ENCODE peak calls at places on chromosome 9, in eight cellular contexts. P, R, U, S, E, W, D and C are unnamed samples.

GRCh38 chr9:38432922-38433510 is 8.8 kb upstream of the IGFBPL1 start:
- DNase-seq in E (no peak), W (no peak), R (peak; percentile 14), U (peak; percentile 49), P (no peak), S (no peak), D (peak; percentile 18), C (no peak)

GRCh38 chr9:133968966-133969617 is 23.0 kb downstream of the VAV2 start:
- DNase-seq in E (peak; percentile 67), W (no peak), S (no peak), R (no peak), U (no peak), D (no peak), P (no peak), C (no peak)

GRCh38 chr9:111959468-111959941 is 62.9 kb downstream of the UGCG start:
- DNase-seq in U (peak; percentile 99), R (no peak), P (peak; percentile 39), E (no peak), S (no peak), D (peak; percentile 8), W (no peak), C (no peak)

GRCh38 chr9:119218293-119218692 is 150.9 kb downstream of the BRINP1 start:
- DNase-seq in E (no peak), P (no peak), U (no peak), S (no peak), D (no peak), W (no peak), R (no peak), C (no peak)

GRCh38 chr9:125103770-125104169 is 39.6 kb downstream of the SCAI start:
- DNase-seq in S (no peak), U (no peak), R (no peak), E (no peak), W (no peak), P (no peak), D (no peak), C (no peak)

GRCh38 chr9:133161542-133161950 is 2.2 kb downstream of the GBGT1 start:
- DNase-seq in S (no peak), E (peak; percentile 51), D (no peak), W (no peak), R (no peak), U (no peak), P (no peak), C (no peak)

GRCh38 chr9:137067860-137068538 is 2.4 kb downstream of the SAPCD2 start:
- DNase-seq in P (peak; percentile 81), U (peak; percentile 77), D (peak; percentile 78), W (peak; percentile 74), E (peak; percentile 95), R (peak; percentile 80), S (peak; percentile 67), C (peak; percentile 89)

GRCh38 chr9:88747768-88748167 is 212.8 kb downstream of the NXNL2 start:
- DNase-seq in P (no peak), D (peak; percentile 67), R (no peak), U (peak; percentile 99), S (peak; percentile 53), W (no peak), E (peak; percentile 8), C (no peak)

GRCh38 chr9:78898239-78898638 is 601.3 kb downstream of the PSAT1 start:
- DNase-seq in U (no peak), P (no peak), S (no peak), W (no peak), D (no peak), E (no peak), R (no peak), C (no peak)

GRCh38 chr9:112705773-112706427 is 12.0 kb downstream of the INIP start:
- DNase-seq in P (peak; percentile 22), E (no peak), S (no peak), D (peak; percentile 69), R (peak; percentile 20), U (peak; percentile 53), W (no peak), C (no peak)

GRCh38 chr9:136983167-136983566 is 374 bp downstream of the LCNL1 start:
- DNase-seq in W (no peak), D (no peak), R (no peak), S (no peak), P (no peak), U (no peak), E (no peak), C (no peak)

GRCh38 chr9:136695435-136695895 is 8.2 kb upstream of the AGPAT2 start:
- DNase-seq in D (no peak), P (peak; percentile 95), U (no peak), S (no peak), E (no peak), W (no peak), R (no peak), C (no peak)

GRCh38 chr9:2859776-2860379 is 16.0 kb upstream of the PUM3 start:
- DNase-seq in W (peak; percentile 50), P (peak; percentile 33), S (peak; percentile 40), E (no peak), U (peak; percentile 65), R (peak; percentile 76), D (peak; percentile 82), C (peak; percentile 44)

GRCh38 chr9:3968891-3969290 is 331.0 kb downstream of the GLIS3 start:
- DNase-seq in W (no peak), P (no peak), S (no peak), E (no peak), D (no peak), R (no peak), U (peak; percentile 51), C (no peak)

GRCh38 chr9:26754494-26755188 is 138.0 kb downstream of the CAAP1 start:
- DNase-seq in E (no peak), W (no peak), D (no peak), R (no peak), S (no peak), U (no peak), P (no peak), C (no peak)

GRCh38 chr9:121989010-121989409 is 104.1 kb downstream of the TTLL11 start:
- DNase-seq in R (no peak), W (no peak), D (no peak), U (no peak), P (no peak), E (no peak), S (no peak), C (no peak)

GRCh38 chr9:71797266-71797665 is 29.0 kb upstream of the CEMIP2 start:
- DNase-seq in D (no peak), E (no peak), R (no peak), U (no peak), S (no peak), W (no peak), P (no peak), C (no peak)

GRCh38 chr9:95620296-95620695 is 103.5 kb upstream of the PTCH1 start:
- DNase-seq in R (no peak), D (no peak), P (no peak), W (no peak), E (no peak), U (no peak), S (no peak), C (no peak)

GRCh38 chr9:131410051-131410491 is 16.2 kb downstream of the PRRC2B start:
- DNase-seq in W (no peak), P (no peak), R (no peak), S (no peak), D (no peak), E (no peak), U (peak; percentile 84), C (no peak)

GRCh38 chr9:21904776-21905175 is 89.4 kb downstream of the CDKN2A start:
- DNase-seq in U (peak; percentile 28), E (no peak), S (no peak), P (no peak), W (no peak), D (no peak), R (no peak), C (no peak)

GRCh38 chr9:11163843-11164242 is 551.0 kb upstream of the PTPRD start:
- DNase-seq in R (no peak), P (no peak), D (no peak), W (no peak), U (no peak), E (no peak), S (no peak), C (no peak)

GRCh38 chr9:75814667-75815066 is 75.8 kb upstream of the PCSK5 start:
- DNase-seq in S (no peak), D (no peak), P (no peak), E (no peak), R (no peak), W (no peak), U (no peak), C (no peak)

GRCh38 chr9:79611091-79611614 is 39.4 kb downstream of the TLE4 start:
- DNase-seq in P (no peak), D (peak; percentile 28), W (no peak), S (peak; percentile 12), E (no peak), R (no peak), U (peak; percentile 88), C (no peak)

GRCh38 chr9:34085581-34086500 is 37.2 kb upstream of the UBAP2 start:
- DNase-seq in R (no peak), P (no peak), D (no peak), U (peak; percentile 14), S (no peak), W (no peak), E (peak; percentile 32), C (no peak)
- TF ChIP-seq CTCF in R (no peak), P (no peak), D (no peak), U (no peak), S (no peak), W (no peak), E (no peak), C (no peak)

GRCh38 chr9:120729796-120730195 is 15.5 kb upstream of the MEGF9 start:
- DNase-seq in D (no peak), S (no peak), R (no peak), P (no peak), U (no peak), E (no peak), W (no peak), C (no peak)
- TF ChIP-seq CTCF in D (no peak), S (no peak), R (peak; percentile 20), P (no peak), U (peak; percentile 9), E (no peak), W (no peak), C (no peak)

GRCh38 chr9:93380410-93381060 is 71.0 kb upstream of the FAM120A start:
- DNase-seq in E (no peak), P (no peak), U (no peak), D (no peak), R (no peak), W (no peak), S (no peak), C (no peak)
- TF ChIP-seq CTCF in E (no peak), P (no peak), U (no peak), D (no peak), R (no peak), W (no peak), S (no peak), C (no peak)

DNA sequence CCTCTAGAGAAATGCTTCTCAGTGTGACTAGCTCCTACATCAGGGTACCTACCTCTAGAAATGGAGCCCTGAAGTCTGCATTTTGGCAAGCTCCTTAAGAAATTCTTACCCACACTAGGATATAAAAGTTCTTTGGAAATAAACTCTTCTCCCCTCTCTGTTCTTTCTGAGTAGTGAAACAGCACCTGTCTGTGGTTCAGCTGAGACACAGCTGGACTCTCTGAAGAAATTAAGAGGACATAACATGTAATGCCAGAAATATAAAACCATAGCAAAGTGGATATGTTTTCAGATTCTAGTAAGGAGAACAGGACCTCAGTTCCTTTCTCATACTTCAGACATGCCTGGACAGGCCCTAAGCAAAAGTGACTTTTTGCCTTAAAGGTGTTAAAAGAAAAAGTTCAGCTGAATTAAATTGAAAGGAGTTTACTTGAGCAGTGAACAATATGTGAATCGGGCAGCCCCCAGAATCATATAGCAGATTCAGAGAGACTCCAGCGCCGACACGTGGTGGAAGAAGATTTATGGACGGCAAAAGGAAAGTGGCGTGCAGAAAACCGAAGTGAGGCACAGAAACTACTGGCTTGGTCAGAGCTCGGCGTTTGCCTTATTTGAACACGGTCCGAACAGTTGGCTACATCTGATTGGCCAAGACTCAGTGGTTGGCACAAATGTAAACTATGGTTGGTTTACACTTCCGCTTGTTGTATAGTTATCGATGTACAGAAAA is 64.5 kb downstream of the PRKACG start:
- DNase-seq in U (peak; percentile 14), P (peak; percentile 46), W (no peak), E (no peak), S (no peak), R (no peak), D (peak; percentile 44), C (no peak)
- TF ChIP-seq CTCF in U (peak; percentile 26), P (no peak), W (no peak), E (no peak), S (no peak), R (peak; percentile 13), D (peak; percentile 20), C (peak; percentile 58)